ENCODE peak calls at places on chromosomes 6 and 20, in six cellular contexts. A is adrenal gland; Q is hepatocyte; T is fibroblast of lung; Z is mammary epithelial cell; X is CD4-positive, alpha-beta T cell. O is an unnamed sample. For H3K27me3, the result is how much of the 10 kb centered on the place peaks cover.

GRCh38 chr6:43246301-43247114 is 3.2 kb downstream of the TTBK1 start:
- DNase-seq in A (peak), Q (peak), T (peak), Z (no peak), X (no peak), O (peak)

GRCh38 chr20:3651204-3651970 is 11.8 kb downstream of the GFRA4 start:
- DNase-seq in A (no peak), Q (no peak), T (no peak), Z (no peak), X (no peak), O (no peak)

GRCh38 chr6:140684776-140685550 is 1310.5 kb upstream of the CITED2 start:
- DNase-seq in A (no peak), Q (no peak), T (no peak), Z (no peak), X (no peak), O (no peak)

GRCh38 chr6:147950623-147950987 is 392.0 kb upstream of the SASH1 start:
- DNase-seq in A (no peak), Q (no peak), T (peak), Z (peak), X (no peak), O (no peak)

GRCh38 chr6:109434456-109434855 is 6.0 kb downstream of the PPIL6 start:
- DNase-seq in A (no peak), Q (no peak), T (peak), Z (no peak), X (no peak), O (no peak)

GRCh38 chr20:57211406-57211805 is 55.0 kb downstream of the BMP7 start:
- DNase-seq in A (no peak), Q (no peak), T (no peak), Z (no peak), X (no peak), O (no peak)

GRCh38 chr6:41634657-41635056 is 3.6 kb upstream of the MDFI start:
- DNase-seq in A (no peak), Q (peak), T (no peak), Z (no peak), X (no peak), O (no peak)

GRCh38 chr6:159728552-159728951 is 1.2 kb downstream of the WTAP start:
- DNase-seq in A (no peak), Q (no peak), T (peak), Z (peak), X (no peak), O (no peak)

GRCh38 chr20:62641749-62642665 is at the start of gene SLCO4A1:
- DNase-seq in A (peak), Q (peak), T (peak), Z (peak), X (peak), O (peak)

GRCh38 chr6:75376347-75377024 is 91.9 kb upstream of the TMEM30A start:
- DNase-seq in A (no peak), Q (no peak), T (no peak), Z (peak), X (no peak), O (no peak)

GRCh38 chr20:24470031-24470781 is 777 bp downstream of the SYNDIG1 start:
- DNase-seq in A (no peak), Q (peak), T (peak), Z (peak), X (no peak), O (no peak)

GRCh38 chr20:19758888-19759331 is 852 bp downstream of the RIN2 start:
- DNase-seq in A (peak), Q (peak), T (peak), Z (peak), X (no peak), O (peak)

GRCh38 chr20:986733-987355 is 15.3 kb downstream of the RSPO4 start:
- DNase-seq in A (no peak), Q (no peak), T (no peak), Z (peak), X (no peak), O (no peak)

GRCh38 chr6:148451690-148452089 is 109.1 kb downstream of the SASH1 start:
- DNase-seq in A (no peak), Q (no peak), T (no peak), Z (no peak), X (no peak), O (no peak)

GRCh38 chr6:90695316-90695715 is 108.4 kb upstream of the MAP3K7 start:
- DNase-seq in A (no peak), Q (no peak), T (no peak), Z (no peak), X (no peak), O (no peak)

GRCh38 chr20:24499472-24499871 is 30.0 kb downstream of the SYNDIG1 start:
- DNase-seq in A (no peak), Q (no peak), T (no peak), Z (no peak), X (no peak), O (no peak)

GRCh38 chr6:28211840-28212509 is 13.1 kb upstream of the ZSCAN9 start:
- DNase-seq in A (no peak), Q (no peak), T (peak), Z (no peak), X (no peak), O (no peak)

GRCh38 chr20:33731693-33732165 is at the start of gene ZNF341:
- DNase-seq in A (peak), Q (peak), T (no peak), Z (peak), X (peak), O (peak)

GRCh38 chr6:110537208-110538123 is 61.1 kb upstream of the SLC22A16 start:
- DNase-seq in A (no peak), Q (peak), T (peak), Z (peak), X (no peak), O (no peak)

GRCh38 chr6:73045609-73046008 is 179.7 kb downstream of the KHDC1L start:
- DNase-seq in A (no peak), Q (no peak), T (no peak), Z (no peak), X (no peak), O (no peak)

GRCh38 chr6:163300838-163301237 is 113.7 kb upstream of the QKI start:
- DNase-seq in A (no peak), Q (no peak), T (no peak), Z (no peak), X (no peak), O (no peak)
- H3K27ac ChIP-seq in A (no peak), Q (no peak), T (no peak), Z (no peak), X (no peak), O (no peak)

GRCh38 chr20:44056010-44056698 is 130.8 kb downstream of the JPH2 start:
- DNase-seq in A (no peak), Q (peak), T (no peak), Z (no peak), X (peak), O (peak)
- TF ChIP-seq CTCF in A (no peak), Q (peak), T (peak), Z (peak), X (peak), O (peak)

DNA sequence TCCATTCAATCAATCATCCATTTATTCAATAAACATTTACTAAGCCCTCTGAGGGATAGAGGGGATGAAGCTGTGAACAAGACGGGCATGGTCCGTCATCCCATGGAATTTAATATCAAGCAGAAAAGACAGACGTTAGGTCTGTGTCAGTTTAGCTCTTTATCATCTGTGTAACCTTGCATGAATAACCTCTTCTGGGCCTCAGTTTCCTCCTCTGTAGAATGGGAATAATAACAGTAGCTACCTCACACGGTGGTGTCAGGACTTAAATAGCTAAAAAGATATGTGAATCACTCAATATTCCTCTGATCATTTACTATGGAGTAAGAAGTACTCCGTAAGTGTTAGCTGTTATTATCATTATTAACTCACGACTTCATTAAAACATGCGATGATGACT is 21.3 kb downstream of the CDH22 start:
- DNase-seq in A (no peak), Q (no peak), T (no peak), Z (no peak), X (no peak), O (no peak)
- H3K27me3 ChIP-seq in A (under half), Q (under half), T (under half), Z (under half), X (under half), O (half or more)

DNA sequence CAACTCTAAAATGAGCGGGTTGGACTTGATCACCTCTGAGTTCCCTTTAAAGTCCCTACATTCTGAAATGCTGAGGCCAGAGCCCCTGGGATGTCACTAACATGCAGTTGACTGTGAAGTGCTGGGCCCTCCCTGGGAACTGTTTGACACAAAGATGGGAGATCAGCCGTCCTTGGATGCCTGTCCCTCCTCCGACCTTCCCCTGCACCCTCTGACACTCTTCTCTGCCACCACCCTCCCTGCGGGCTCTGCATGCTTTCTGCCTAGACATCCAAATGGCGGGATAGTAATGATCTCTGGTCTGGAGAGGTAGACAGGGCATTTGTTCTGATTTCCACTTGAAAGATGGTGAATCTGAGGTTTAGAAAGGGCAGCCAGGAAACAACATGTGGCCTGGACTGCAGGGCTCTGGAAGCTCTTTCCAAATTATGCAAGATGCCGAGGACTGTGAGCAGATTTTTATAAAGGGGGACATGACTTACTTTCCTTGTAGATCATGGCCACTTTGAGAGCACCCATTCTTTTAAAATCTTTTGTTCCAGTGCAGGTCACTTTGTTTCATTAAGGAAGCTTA is 113.2 kb downstream of the ZDHHC14 start:
- DNase-seq in A (no peak), Q (no peak), T (peak), Z (no peak), X (no peak), O (no peak)
- H3K27ac ChIP-seq in A (no peak), Q (no peak), T (no peak), Z (no peak), X (no peak), O (no peak)

GRCh38 chr20:59518881-59519706 is 85.2 kb upstream of the PHACTR3 start:
- DNase-seq in A (peak), Q (peak), T (peak), Z (peak), X (no peak), O (no peak)

GRCh38 chr20:59515906-59516209 is 88.5 kb upstream of the PHACTR3 start:
- DNase-seq in A (no peak), Q (no peak), T (no peak), Z (no peak), X (no peak), O (no peak)

GRCh38 chr20:59520814-59521213 is 83.5 kb upstream of the PHACTR3 start:
- DNase-seq in A (no peak), Q (no peak), T (no peak), Z (no peak), X (no peak), O (no peak)

GRCh38 chr20:59515013-59515905 is 89.1 kb upstream of the PHACTR3 start:
- DNase-seq in A (peak), Q (peak), T (peak), Z (peak), X (no peak), O (peak)

GRCh38 chr20:59519707-59520014 is 84.7 kb upstream of the PHACTR3 start:
- DNase-seq in A (no peak), Q (no peak), T (no peak), Z (no peak), X (no peak), O (no peak)
- TF ChIP-seq CTCF in A (no peak), Q (no peak), T (no peak), Z (no peak), X (peak), O (no peak)